ENCODE peak calls at places on chromosomes 3 and 15, in eight cellular contexts. C is esophagus squamous epithelium, J is M059J, Q is SK-N-MC, F is fibroblast of the conjunctiva, P is fibroblast of pulmonary artery, B is mesothelial cell of epicardium, A is NCI-H2171 treated with DMSO at 0.1 percent for 48 hours. D is an unnamed sample.

GRCh38 chr15:49296258-49296657 is 126.2 kb downstream of the GALK2 start:
- DNase-seq in C (no peak), J (no peak), Q (no peak), F (no peak), P (no peak), B (no peak), A (no peak), D (no peak)

GRCh38 chr15:80251505-80252280 is at the start of gene CTXND1:
- DNase-seq in C (no peak), J (no peak), Q (no peak), F (no peak), P (no peak), B (no peak), A (no peak), D (no peak)

GRCh38 chr15:78201281-78202190 is 32.8 kb downstream of the ACSBG1 start:
- DNase-seq in C (no peak), J (no peak), Q (no peak), F (no peak), P (no peak), B (no peak), A (no peak), D (no peak)

GRCh38 chr15:90872481-90873184 is 4.2 kb downstream of the FURIN start:
- DNase-seq in C (no peak), J (peak), Q (no peak), F (no peak), P (peak), B (no peak), A (no peak), D (peak)

GRCh38 chr15:34793071-34793470 is 2.3 kb downstream of the ACTC1 start:
- DNase-seq in C (no peak), J (no peak), Q (no peak), F (no peak), P (no peak), B (no peak), A (no peak), D (no peak)

GRCh38 chr3:97863025-97863424 is 41.2 kb downstream of the CRYBG3 start:
- DNase-seq in C (no peak), J (peak), Q (no peak), F (no peak), P (peak), B (no peak), A (no peak), D (no peak)

GRCh38 chr3:43995078-43995928 is 246.4 kb upstream of the TOPAZ1 start:
- DNase-seq in C (no peak), J (peak), Q (no peak), F (no peak), P (no peak), B (no peak), A (no peak), D (no peak)

GRCh38 chr15:66838671-66839239 is 136.7 kb downstream of the SMAD6 start:
- DNase-seq in C (no peak), J (no peak), Q (no peak), F (no peak), P (peak), B (no peak), A (peak), D (peak)

GRCh38 chr15:88913017-88913849 is at the start of gene MFGE8:
- DNase-seq in C (no peak), J (peak), Q (no peak), F (no peak), P (peak), B (peak), A (peak), D (peak)

GRCh38 chr15:92958105-92958504 is 58.0 kb downstream of the CHD2 start:
- DNase-seq in C (no peak), J (peak), Q (no peak), F (no peak), P (no peak), B (no peak), A (no peak), D (peak)

GRCh38 chr15:64249406-64249805 is 86.6 kb upstream of the PPIB start:
- DNase-seq in C (no peak), J (peak), Q (no peak), F (no peak), P (no peak), B (no peak), A (no peak), D (peak)

GRCh38 chr3:23496165-23496564 is 293.0 kb downstream of the UBE2E2 start:
- DNase-seq in C (no peak), J (no peak), Q (no peak), F (no peak), P (no peak), B (no peak), A (no peak), D (no peak)

GRCh38 chr15:43249699-43250203 is 17.0 kb downstream of the TGM5 start:
- DNase-seq in C (no peak), J (peak), Q (no peak), F (no peak), P (peak), B (no peak), A (no peak), D (peak)

GRCh38 chr15:41695750-41696436 is 35.7 kb downstream of the MGA start:
- DNase-seq in C (no peak), J (peak), Q (peak), F (peak), P (peak), B (no peak), A (no peak), D (peak)

GRCh38 chr3:48847586-48848423 is at the start of gene PRKAR2A:
- DNase-seq in C (no peak), J (peak), Q (no peak), F (peak), P (peak), B (peak), A (peak), D (peak)

GRCh38 chr15:52857937-52858336 is 67.8 kb upstream of the ONECUT1 start:
- DNase-seq in C (no peak), J (peak), Q (no peak), F (no peak), P (no peak), B (no peak), A (no peak), D (no peak)

GRCh38 chr15:69556344-69556743 is 103.7 kb downstream of the RPLP1 start:
- DNase-seq in C (no peak), J (peak), Q (no peak), F (no peak), P (no peak), B (no peak), A (no peak), D (no peak)

GRCh38 chr3:99568936-99569335 is 69.5 kb upstream of the COL8A1 start:
- DNase-seq in C (no peak), J (peak), Q (no peak), F (no peak), P (no peak), B (no peak), A (no peak), D (no peak)

GRCh38 chr3:71060536-71060935 is 523.0 kb downstream of the FOXP1 start:
- DNase-seq in C (no peak), J (no peak), Q (no peak), F (no peak), P (no peak), B (no peak), A (no peak), D (no peak)